ENCODE peak calls at places on chromosome 20, in ten cellular contexts. R is GM13976; M is NCI-H1092; V is T-cell; Z is NCI-H524 treated with DMSO at 0.1 percent for 48 hours; K is cardiac muscle cell; P is upper lobe of right lung; L is SJCRH30; W is ELF-1; J is activated naive CD8-positive, alpha-beta T cell treated with anti-CD3 and anti-CD28 coated beads, Interleukin-2, amount 50 U/mL, for 16 hours. I is an unnamed sample.

GRCh38 chr20:40942015-40942414 is 86.6 kb upstream of the TOP1 start:
- DNase-seq in P (no peak), R (no peak), W (no peak), M (no peak), V (no peak), L (no peak), J (no peak), Z (no peak), K (no peak), I (no peak)

GRCh38 chr20:63850689-63851547 is 10.4 kb upstream of the ABHD16B start:
- DNase-seq in M (no peak), R (peak; percentile 93), P (no peak), W (no peak), K (no peak), J (no peak), V (no peak), Z (no peak), L (no peak), I (no peak)

GRCh38 chr20:36773123-36773547 is 428 bp downstream of the DSN1 start:
- DNase-seq in Z (no peak), W (no peak), P (no peak), K (peak; percentile 6), J (no peak), V (no peak), L (no peak), M (no peak), R (no peak), I (no peak)

GRCh38 chr20:57415791-57416190 is 24.6 kb downstream of the RBM38 start:
- DNase-seq in R (no peak), L (peak; percentile 82), W (no peak), M (no peak), K (no peak), J (no peak), V (no peak), P (no peak), Z (no peak), I (no peak)

GRCh38 chr20:50729925-50730764 is 1.2 kb upstream of the PARD6B start:
- DNase-seq in P (no peak), K (peak; percentile 50), M (no peak), J (no peak), R (no peak), Z (no peak), W (no peak), L (peak; percentile 32), V (no peak), I (peak; percentile 66)

GRCh38 chr20:4894981-4895381 is 106.3 kb downstream of the SLC23A2 start:
- DNase-seq in P (no peak), J (no peak), V (no peak), K (no peak), Z (no peak), M (no peak), R (no peak), L (no peak), W (no peak), I (peak; percentile 92)

GRCh38 chr20:41072099-41072798 is 43.6 kb downstream of the TOP1 start:
- DNase-seq in Z (no peak), P (no peak), R (no peak), M (no peak), K (peak; percentile 89), W (no peak), J (no peak), V (no peak), L (peak; percentile 37), I (peak; percentile 80)

GRCh38 chr20:48897298-48898044 is 24.0 kb upstream of the ARFGEF2 start:
- DNase-seq in L (peak; percentile 72), P (no peak), V (no peak), J (no peak), K (peak; percentile 61), W (no peak), Z (no peak), R (no peak), M (no peak), I (no peak)

GRCh38 chr20:9551808-9552550 is 37.6 kb downstream of the LAMP5 start:
- DNase-seq in J (no peak), Z (no peak), K (no peak), W (no peak), L (no peak), V (no peak), P (no peak), M (no peak), R (no peak), I (no peak)

GRCh38 chr20:62741191-62741676 is 32.6 kb downstream of the NTSR1 start:
- DNase-seq in Z (no peak), M (peak; percentile 10), V (no peak), J (no peak), R (no peak), W (peak; percentile 68), P (peak; percentile 51), L (peak; percentile 53), K (peak; percentile 26), I (no peak)

GRCh38 chr20:2698186-2698817 is 5.7 kb downstream of the EBF4 start:
- DNase-seq in W (no peak), M (no peak), K (no peak), R (no peak), V (no peak), L (peak; percentile 22), Z (no peak), J (no peak), P (no peak), I (no peak)

GRCh38 chr20:14919473-14920157 is 582.2 kb upstream of the FLRT3 start:
- DNase-seq in J (no peak), K (no peak), L (no peak), W (peak; percentile 86), R (no peak), Z (no peak), P (peak; percentile 66), V (no peak), M (no peak), I (peak; percentile 61)

GRCh38 chr20:38196592-38196991 is 31.5 kb upstream of the TGM2 start:
- DNase-seq in J (no peak), Z (no peak), R (no peak), M (no peak), L (peak; percentile 33), V (no peak), K (peak; percentile 97), P (peak; percentile 75), W (no peak), I (no peak)

GRCh38 chr20:11740975-11741374 is 176.7 kb upstream of the BTBD3 start:
- DNase-seq in W (no peak), V (no peak), M (no peak), K (no peak), P (no peak), L (no peak), J (no peak), R (no peak), Z (no peak), I (peak; percentile 85)

GRCh38 chr20:62360854-62361798 is 6.0 kb downstream of the LAMA5 start:
- DNase-seq in K (no peak), Z (no peak), W (peak; percentile 65), L (peak; percentile 39), V (no peak), R (no peak), M (no peak), P (peak; percentile 82), J (no peak), I (no peak)

GRCh38 chr20:62009322-62009721 is 56.4 kb downstream of the TAF4 start:
- DNase-seq in K (no peak), R (no peak), J (no peak), W (no peak), L (no peak), Z (no peak), M (no peak), P (no peak), V (no peak), I (no peak)

GRCh38 chr20:50245561-50246366 is 55.1 kb downstream of the CEBPB start:
- DNase-seq in R (no peak), K (peak; percentile 74), Z (no peak), J (no peak), M (no peak), P (no peak), L (peak; percentile 70), W (no peak), V (no peak), I (no peak)

GRCh38 chr20:11901127-11901526 is 16.6 kb upstream of the BTBD3 start:
- DNase-seq in W (no peak), P (no peak), K (peak; percentile 35), J (no peak), R (no peak), Z (no peak), V (no peak), L (peak; percentile 52), M (no peak), I (peak; percentile 1)

GRCh38 chr20:35257175-35257909 is 20.6 kb downstream of the MMP24OS start:
- DNase-seq in K (no peak), Z (no peak), W (no peak), R (no peak), J (no peak), L (no peak), P (no peak), V (no peak), M (no peak), I (no peak)

GRCh38 chr20:59027746-59028320 is 4.3 kb downstream of the ATP5F1E start:
- DNase-seq in Z (no peak), J (no peak), V (no peak), W (no peak), R (no peak), L (peak; percentile 40), P (no peak), K (peak; percentile 65), M (no peak), I (no peak)